ENCODE peak calls at places on chromosomes 1 and 21, in nine cellular contexts. One of them, this sample, is unnamed.

GRCh38 chr1:201295346-201295745 is 12.0 kb downstream of the PKP1 start:
- DNase-seq in epithelial cell of esophagus: no peak
- DNase-seq in breast epithelium: no peak
- DNase-seq in fibroblast of the aortic adventitia: no peak
- DNase-seq in cardiac muscle cell: no peak
- DNase-seq in sigmoid colon: no peak
- DNase-seq in HCT116: no peak
- DNase-seq in K562: no peak
- DNase-seq in AG04450: no peak
- DNase-seq in this sample: no peak

GRCh38 chr21:46622226-46622625 is 13.2 kb upstream of the PRMT2 start:
- DNase-seq in fibroblast of the aortic adventitia: no peak
- DNase-seq in cardiac muscle cell: peak; percentile 49
- DNase-seq in sigmoid colon: peak; percentile 76
- DNase-seq in HCT116: no peak
- DNase-seq in AG04450: no peak
- DNase-seq in K562: no peak
- DNase-seq in epithelial cell of esophagus: no peak
- DNase-seq in breast epithelium: peak; percentile 74
- DNase-seq in this sample: no peak

GRCh38 chr21:46294647-46295176 is 8.6 kb downstream of the YBEY start:
- DNase-seq in breast epithelium: no peak
- DNase-seq in AG04450: peak; percentile 26
- DNase-seq in cardiac muscle cell: peak; percentile 73
- DNase-seq in fibroblast of the aortic adventitia: peak; percentile 52
- DNase-seq in K562: peak; percentile 80
- DNase-seq in sigmoid colon: no peak
- DNase-seq in epithelial cell of esophagus: peak; percentile 23
- DNase-seq in HCT116: no peak
- DNase-seq in this sample: no peak

GRCh38 chr1:173864179-173864867 is 3.5 kb downstream of the GAS5 start:
- DNase-seq in epithelial cell of esophagus: no peak
- DNase-seq in HCT116: no peak
- DNase-seq in fibroblast of the aortic adventitia: no peak
- DNase-seq in cardiac muscle cell: peak; percentile 15
- DNase-seq in sigmoid colon: no peak
- DNase-seq in AG04450: no peak
- DNase-seq in K562: no peak
- DNase-seq in breast epithelium: no peak
- DNase-seq in this sample: no peak

GRCh38 chr1:33147997-33148314 is 33.9 kb downstream of the TRIM62 start:
- DNase-seq in K562: peak; percentile 61
- DNase-seq in AG04450: no peak
- DNase-seq in sigmoid colon: no peak
- DNase-seq in breast epithelium: no peak
- DNase-seq in cardiac muscle cell: peak; percentile 50
- DNase-seq in epithelial cell of esophagus: peak; percentile 43
- DNase-seq in HCT116: peak; percentile 26
- DNase-seq in fibroblast of the aortic adventitia: peak; percentile 59
- DNase-seq in this sample: no peak

GRCh38 chr1:234842726-234843641 is 233.0 kb upstream of the IRF2BP2 start:
- DNase-seq in epithelial cell of esophagus: no peak
- DNase-seq in breast epithelium: no peak
- DNase-seq in K562: peak; percentile 74
- DNase-seq in HCT116: no peak
- DNase-seq in AG04450: no peak
- DNase-seq in sigmoid colon: no peak
- DNase-seq in fibroblast of the aortic adventitia: peak; percentile 31
- DNase-seq in cardiac muscle cell: peak; percentile 30
- DNase-seq in this sample: no peak

GRCh38 chr1:205950826-205951549 is 7.7 kb upstream of the SLC26A9 start:
- DNase-seq in epithelial cell of esophagus: peak; percentile 74
- DNase-seq in cardiac muscle cell: peak; percentile 31
- DNase-seq in K562: no peak
- DNase-seq in HCT116: no peak
- DNase-seq in AG04450: no peak
- DNase-seq in breast epithelium: no peak
- DNase-seq in fibroblast of the aortic adventitia: peak; percentile 70
- DNase-seq in sigmoid colon: no peak
- DNase-seq in this sample: no peak

GRCh38 chr1:244280221-244280620 is 171.5 kb downstream of the ADSS2 start:
- DNase-seq in K562: no peak
- DNase-seq in epithelial cell of esophagus: no peak
- DNase-seq in AG04450: no peak
- DNase-seq in fibroblast of the aortic adventitia: no peak
- DNase-seq in cardiac muscle cell: peak; percentile 36
- DNase-seq in HCT116: no peak
- DNase-seq in sigmoid colon: no peak
- DNase-seq in breast epithelium: no peak
- DNase-seq in this sample: no peak

GRCh38 chr1:27527857-27528700 is 38.1 kb upstream of the WASF2 start:
- DNase-seq in epithelial cell of esophagus: peak; percentile 83
- DNase-seq in HCT116: no peak
- DNase-seq in AG04450: no peak
- DNase-seq in breast epithelium: no peak
- DNase-seq in fibroblast of the aortic adventitia: no peak
- DNase-seq in cardiac muscle cell: peak; percentile 24
- DNase-seq in sigmoid colon: no peak
- DNase-seq in K562: no peak
- DNase-seq in this sample: no peak

GRCh38 chr1:27530192-27530591 is 40.2 kb upstream of the WASF2 start:
- DNase-seq in HCT116: no peak
- DNase-seq in breast epithelium: no peak
- DNase-seq in AG04450: no peak
- DNase-seq in sigmoid colon: no peak
- DNase-seq in fibroblast of the aortic adventitia: no peak
- DNase-seq in K562: no peak
- DNase-seq in epithelial cell of esophagus: no peak
- DNase-seq in cardiac muscle cell: no peak
- DNase-seq in this sample: no peak

GRCh38 chr1:27529638-27530018 is 39.7 kb upstream of the WASF2 start:
- DNase-seq in AG04450: no peak
- DNase-seq in breast epithelium: no peak
- DNase-seq in HCT116: no peak
- DNase-seq in cardiac muscle cell: no peak
- DNase-seq in fibroblast of the aortic adventitia: no peak
- DNase-seq in epithelial cell of esophagus: no peak
- DNase-seq in K562: no peak
- DNase-seq in sigmoid colon: no peak
- DNase-seq in this sample: no peak

GRCh38 chr1:27527223-27527856 is 37.4 kb upstream of the WASF2 start:
- DNase-seq in breast epithelium: peak; percentile 79
- DNase-seq in cardiac muscle cell: peak; percentile 55
- DNase-seq in HCT116: no peak
- DNase-seq in epithelial cell of esophagus: peak; percentile 50
- DNase-seq in sigmoid colon: peak; percentile 93
- DNase-seq in K562: peak; percentile 90
- DNase-seq in AG04450: peak; percentile 68
- DNase-seq in fibroblast of the aortic adventitia: no peak
- DNase-seq in this sample: no peak

DNA sequence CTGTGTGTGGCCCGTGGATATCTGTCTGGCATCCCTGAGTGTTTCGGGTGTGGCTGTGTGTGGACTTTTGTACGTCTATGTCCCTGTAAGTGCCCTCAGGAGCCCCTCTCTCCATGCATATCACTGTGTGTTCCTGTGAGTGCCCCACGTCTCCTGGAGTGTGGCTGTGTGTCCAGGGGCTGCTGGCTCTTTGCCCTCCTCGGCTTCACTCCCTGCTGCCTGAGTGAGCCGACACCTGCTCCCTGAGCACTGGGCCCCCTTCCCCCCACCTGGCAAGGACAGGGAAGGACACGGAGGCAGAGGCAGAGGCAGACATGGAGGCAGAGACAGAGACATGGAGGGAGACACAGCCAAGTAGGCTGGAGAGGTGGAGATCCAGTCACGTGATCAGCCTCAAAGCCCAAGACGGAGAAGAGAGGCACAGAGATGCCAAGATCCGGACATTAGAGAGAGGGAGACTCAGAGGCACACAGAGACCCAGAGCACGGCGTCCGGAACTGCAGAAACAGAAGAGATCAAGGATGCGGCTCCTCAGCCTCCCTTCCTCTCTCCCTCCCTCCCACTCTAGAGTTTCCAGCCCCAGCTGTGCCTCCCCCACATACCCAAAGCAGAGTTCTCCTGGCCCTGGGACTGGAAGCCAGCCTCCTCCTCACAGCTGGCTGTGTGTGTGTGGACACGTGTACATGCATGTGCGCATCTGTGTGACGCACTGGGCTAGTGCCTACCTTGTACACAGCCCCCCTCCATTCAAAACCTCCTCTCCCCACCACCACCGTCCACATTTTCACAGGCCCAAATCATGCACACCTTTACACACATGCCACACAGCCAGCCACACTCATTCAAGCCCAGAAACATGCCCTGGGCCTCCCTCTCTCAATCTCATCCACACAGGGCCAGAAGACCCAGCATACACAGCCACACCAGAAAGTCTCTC is 39.0 kb upstream of the WASF2 start:
- DNase-seq in fibroblast of the aortic adventitia: peak; percentile 80
- DNase-seq in epithelial cell of esophagus: peak; percentile 59
- DNase-seq in K562: peak; percentile 77
- DNase-seq in breast epithelium: peak; percentile 79
- DNase-seq in HCT116: no peak
- DNase-seq in sigmoid colon: peak; percentile 95
- DNase-seq in AG04450: peak; percentile 49
- DNase-seq in cardiac muscle cell: peak; percentile 90
- DNase-seq in this sample: no peak
- H3K4me3 ChIP-seq in fibroblast of the aortic adventitia: peak overlapping the region; percentile 13
- H3K4me3 ChIP-seq in epithelial cell of esophagus: no peak overlapping the region
- H3K4me3 ChIP-seq in K562: no peak overlapping the region
- H3K4me3 ChIP-seq in breast epithelium: peak overlapping the region; percentile 56
- H3K4me3 ChIP-seq in HCT116: peak overlapping the region; percentile 59
- H3K4me3 ChIP-seq in sigmoid colon: peak overlapping the region; percentile 45
- H3K4me3 ChIP-seq in AG04450: no peak overlapping the region
- H3K4me3 ChIP-seq in cardiac muscle cell: peak overlapping the region; percentile 38
- H3K4me3 ChIP-seq in this sample: no peak overlapping the region

GRCh38 chr1:104125935-104126334 is 376.2 kb downstream of the AMY1C start:
- DNase-seq in cardiac muscle cell: no peak
- DNase-seq in HCT116: no peak
- DNase-seq in sigmoid colon: no peak
- DNase-seq in epithelial cell of esophagus: no peak
- DNase-seq in K562: no peak
- DNase-seq in fibroblast of the aortic adventitia: no peak
- DNase-seq in AG04450: no peak
- DNase-seq in breast epithelium: no peak
- DNase-seq in this sample: no peak

GRCh38 chr1:104125226-104125625 is 375.5 kb downstream of the AMY1C start:
- DNase-seq in fibroblast of the aortic adventitia: no peak
- DNase-seq in breast epithelium: no peak
- DNase-seq in K562: no peak
- DNase-seq in epithelial cell of esophagus: no peak
- DNase-seq in HCT116: no peak
- DNase-seq in cardiac muscle cell: no peak
- DNase-seq in sigmoid colon: no peak
- DNase-seq in AG04450: no peak
- DNase-seq in this sample: no peak

GRCh38 chr1:104120488-104120887 is 370.8 kb downstream of the AMY1C start:
- DNase-seq in fibroblast of the aortic adventitia: no peak
- DNase-seq in AG04450: no peak
- DNase-seq in HCT116: no peak
- DNase-seq in sigmoid colon: no peak
- DNase-seq in K562: no peak
- DNase-seq in epithelial cell of esophagus: no peak
- DNase-seq in breast epithelium: no peak
- DNase-seq in cardiac muscle cell: no peak
- DNase-seq in this sample: no peak
- TF ChIP-seq CTCF in fibroblast of the aortic adventitia: no peak
- TF ChIP-seq CTCF in AG04450: no peak
- TF ChIP-seq CTCF in HCT116: no peak
- TF ChIP-seq CTCF in sigmoid colon: no peak
- TF ChIP-seq CTCF in K562: no peak
- TF ChIP-seq CTCF in epithelial cell of esophagus: no peak
- TF ChIP-seq CTCF in breast epithelium: no peak
- TF ChIP-seq CTCF in cardiac muscle cell: no peak
- TF ChIP-seq CTCF in this sample: no peak

GRCh38 chr1:39214998-39215873 is 10.7 kb downstream of the MACF1 start:
- DNase-seq in HCT116: no peak
- DNase-seq in fibroblast of the aortic adventitia: no peak
- DNase-seq in sigmoid colon: no peak
- DNase-seq in AG04450: no peak
- DNase-seq in epithelial cell of esophagus: peak; percentile 63
- DNase-seq in cardiac muscle cell: no peak
- DNase-seq in K562: peak; percentile 67
- DNase-seq in breast epithelium: no peak
- DNase-seq in this sample: no peak
- H3K4me3 ChIP-seq in HCT116: no peak overlapping the region
- H3K4me3 ChIP-seq in fibroblast of the aortic adventitia: no peak overlapping the region
- H3K4me3 ChIP-seq in sigmoid colon: no peak overlapping the region
- H3K4me3 ChIP-seq in AG04450: no peak overlapping the region
- H3K4me3 ChIP-seq in epithelial cell of esophagus: no peak overlapping the region
- H3K4me3 ChIP-seq in cardiac muscle cell: peak overlapping the region; percentile 47
- H3K4me3 ChIP-seq in K562: peak overlapping the region; percentile 36
- H3K4me3 ChIP-seq in breast epithelium: peak overlapping the region; percentile 6
- H3K4me3 ChIP-seq in this sample: no peak overlapping the region

GRCh38 chr1:203636306-203636705 is 9.7 kb downstream of the ATP2B4 start:
- DNase-seq in sigmoid colon: peak; percentile 82
- DNase-seq in epithelial cell of esophagus: peak; percentile 88
- DNase-seq in K562: no peak
- DNase-seq in AG04450: no peak
- DNase-seq in cardiac muscle cell: no peak
- DNase-seq in HCT116: no peak
- DNase-seq in breast epithelium: no peak
- DNase-seq in fibroblast of the aortic adventitia: peak; percentile 77
- DNase-seq in this sample: no peak

GRCh38 chr1:203640117-203640516 is 13.5 kb downstream of the ATP2B4 start:
- DNase-seq in cardiac muscle cell: no peak
- DNase-seq in breast epithelium: no peak
- DNase-seq in sigmoid colon: peak; percentile 25
- DNase-seq in K562: no peak
- DNase-seq in fibroblast of the aortic adventitia: no peak
- DNase-seq in AG04450: no peak
- DNase-seq in epithelial cell of esophagus: no peak
- DNase-seq in HCT116: no peak
- DNase-seq in this sample: no peak

GRCh38 chr1:203640723-203641523 is 14.3 kb downstream of the ATP2B4 start:
- DNase-seq in fibroblast of the aortic adventitia: no peak
- DNase-seq in cardiac muscle cell: no peak
- DNase-seq in K562: peak; percentile 37
- DNase-seq in HCT116: no peak
- DNase-seq in sigmoid colon: peak; percentile 33
- DNase-seq in epithelial cell of esophagus: no peak
- DNase-seq in AG04450: no peak
- DNase-seq in breast epithelium: no peak
- DNase-seq in this sample: no peak

GRCh38 chr1:203638076-203638475 is 11.4 kb downstream of the ATP2B4 start:
- DNase-seq in HCT116: no peak
- DNase-seq in breast epithelium: peak; percentile 48
- DNase-seq in fibroblast of the aortic adventitia: no peak
- DNase-seq in K562: no peak
- DNase-seq in sigmoid colon: no peak
- DNase-seq in AG04450: no peak
- DNase-seq in epithelial cell of esophagus: no peak
- DNase-seq in cardiac muscle cell: no peak
- DNase-seq in this sample: no peak

DNA sequence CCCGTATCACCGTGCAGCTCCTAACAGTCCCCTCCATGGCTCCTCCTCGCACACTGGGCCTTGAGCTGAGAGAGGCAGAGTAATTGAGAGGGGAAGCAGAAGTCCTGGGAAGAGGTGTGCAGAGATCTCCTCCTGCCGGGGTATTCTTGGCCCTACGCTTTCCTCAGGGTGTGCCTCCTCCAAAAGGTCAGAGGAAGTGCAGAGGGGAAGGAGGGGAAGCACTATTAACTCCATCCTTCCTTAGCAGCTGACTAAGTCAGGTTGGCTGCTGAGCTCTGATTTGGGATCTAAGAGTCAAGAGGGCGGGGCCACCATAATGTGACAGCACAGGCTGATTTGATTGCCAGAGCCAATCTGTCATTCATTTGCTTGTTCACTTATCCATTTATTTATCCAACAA is 12.3 kb downstream of the ATP2B4 start:
- DNase-seq in HCT116: no peak
- DNase-seq in epithelial cell of esophagus: no peak
- DNase-seq in breast epithelium: no peak
- DNase-seq in fibroblast of the aortic adventitia: peak; percentile 48
- DNase-seq in K562: peak; percentile 50
- DNase-seq in cardiac muscle cell: no peak
- DNase-seq in AG04450: no peak
- DNase-seq in sigmoid colon: peak; percentile 63
- DNase-seq in this sample: no peak
- TF ChIP-seq CTCF in HCT116: no peak
- TF ChIP-seq CTCF in epithelial cell of esophagus: no peak
- TF ChIP-seq CTCF in breast epithelium: no peak
- TF ChIP-seq CTCF in fibroblast of the aortic adventitia: peak; percentile 37
- TF ChIP-seq CTCF in K562: peak; percentile 64
- TF ChIP-seq CTCF in cardiac muscle cell: peak; percentile 8
- TF ChIP-seq CTCF in AG04450: no peak
- TF ChIP-seq CTCF in sigmoid colon: no peak
- TF ChIP-seq CTCF in this sample: no peak